ENCODE peak calls at places on chromosome X, in four cellular contexts. C is NB4, D is endothelial cell, K is OCI-LY7. W is an unnamed sample.

GRCh38 chrX:41781500-41781899 is 57.5 kb downstream of the GPR82 start:
- DNase-seq in K (peak), D (peak), C (peak), W (no peak)

GRCh38 chrX:148568763-148569162 is 68.3 kb downstream of the AFF2 start:
- DNase-seq in C (no peak), D (no peak), K (no peak), W (no peak)

GRCh38 chrX:106917830-106918500 is 2.2 kb upstream of the CLDN2 start:
- DNase-seq in D (no peak), C (no peak), K (no peak), W (no peak)

GRCh38 chrX:110732274-110732673 is 63.3 kb downstream of the CHRDL1 start:
- DNase-seq in D (no peak), C (no peak), K (no peak), W (no peak)

GRCh38 chrX:154378059-154378798 is 866 bp upstream of the EMD start:
- DNase-seq in C (no peak), D (peak), K (peak), W (no peak)

GRCh38 chrX:129842510-129843208 is 1.0 kb downstream of the ZDHHC9 start:
- DNase-seq in C (no peak), K (peak), D (peak), W (no peak)

GRCh38 chrX:20067709-20068315 is 48.9 kb downstream of the MAP7D2 start:
- DNase-seq in K (no peak), C (peak), D (no peak), W (no peak)

GRCh38 chrX:13533726-13534125 is 35.7 kb upstream of the EGFL6 start:
- DNase-seq in D (no peak), K (no peak), C (peak), W (no peak)

GRCh38 chrX:850471-850916 is 219.9 kb downstream of the SHOX start:
- DNase-seq in K (no peak), D (no peak), C (no peak), W (peak)

GRCh38 chrX:125436855-125437254 is 117.2 kb downstream of the TEX13C start:
- DNase-seq in C (peak), K (peak), D (no peak), W (no peak)

GRCh38 chrX:8864151-8864550 is 63.0 kb upstream of the FAM9A start:
- DNase-seq in C (no peak), D (peak), K (no peak), W (no peak)

GRCh38 chrX:110315541-110315940 is 2.3 kb downstream of the AMMECR1 start:
- DNase-seq in K (no peak), C (no peak), D (no peak), W (no peak)

GRCh38 chrX:140318306-140318705 is 186.6 kb downstream of the SOX3 start:
- DNase-seq in C (peak), K (no peak), D (no peak), W (no peak)

GRCh38 chrX:88560673-88561330 is 186.2 kb upstream of the CPXCR1 start:
- DNase-seq in C (no peak), K (no peak), D (no peak), W (no peak)

GRCh38 chrX:24859211-24859841 is 156.4 kb downstream of the ARX start:
- DNase-seq in C (no peak), K (no peak), D (no peak), W (no peak)

GRCh38 chrX:150649096-150649870 is 43.9 kb upstream of the MTMR1 start:
- DNase-seq in K (no peak), D (no peak), C (no peak), W (no peak)

GRCh38 chrX:109345866-109346265 is 136.0 kb downstream of the GUCY2F start:
- DNase-seq in C (no peak), K (no peak), D (no peak), W (no peak)

GRCh38 chrX:133046601-133047000 is 50.3 kb downstream of the USP26 start:
- DNase-seq in D (no peak), K (no peak), C (no peak), W (no peak)

GRCh38 chrX:133048751-133049150 is 48.2 kb downstream of the USP26 start:
- DNase-seq in C (no peak), K (no peak), D (no peak), W (no peak)

GRCh38 chrX:133042260-133042659 is 54.6 kb downstream of the USP26 start:
- DNase-seq in K (no peak), C (no peak), D (no peak), W (no peak)

GRCh38 chrX:133045986-133046385 is 50.9 kb downstream of the USP26 start:
- DNase-seq in K (no peak), C (peak), D (peak), W (no peak)
- TF ChIP-seq CTCF in K (peak), C (no peak), D (no peak), W (peak)

DNA sequence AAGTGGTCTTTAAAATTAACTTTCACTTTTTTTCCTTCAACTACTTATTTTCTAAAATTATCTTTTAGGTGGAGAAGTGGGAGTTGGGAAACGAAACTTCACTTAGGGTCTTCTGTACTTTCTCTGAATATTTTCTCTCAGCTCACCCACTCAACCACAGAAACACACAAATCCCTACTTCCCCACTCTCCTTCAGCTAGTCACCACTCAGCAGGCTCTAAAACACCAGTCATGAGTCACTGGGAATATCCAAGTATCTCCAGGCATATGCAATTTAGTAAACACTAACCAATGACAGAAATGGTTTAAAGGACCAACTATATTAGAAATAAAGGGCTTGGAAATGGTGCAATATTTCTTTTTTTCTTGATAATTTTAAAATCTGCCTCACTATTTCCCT is 153.0 kb upstream of the RPS6KA6 start:
- DNase-seq in D (no peak), C (no peak), K (no peak), W (no peak)
- TF ChIP-seq CTCF in D (no peak), C (no peak), K (no peak), W (no peak)

DNA sequence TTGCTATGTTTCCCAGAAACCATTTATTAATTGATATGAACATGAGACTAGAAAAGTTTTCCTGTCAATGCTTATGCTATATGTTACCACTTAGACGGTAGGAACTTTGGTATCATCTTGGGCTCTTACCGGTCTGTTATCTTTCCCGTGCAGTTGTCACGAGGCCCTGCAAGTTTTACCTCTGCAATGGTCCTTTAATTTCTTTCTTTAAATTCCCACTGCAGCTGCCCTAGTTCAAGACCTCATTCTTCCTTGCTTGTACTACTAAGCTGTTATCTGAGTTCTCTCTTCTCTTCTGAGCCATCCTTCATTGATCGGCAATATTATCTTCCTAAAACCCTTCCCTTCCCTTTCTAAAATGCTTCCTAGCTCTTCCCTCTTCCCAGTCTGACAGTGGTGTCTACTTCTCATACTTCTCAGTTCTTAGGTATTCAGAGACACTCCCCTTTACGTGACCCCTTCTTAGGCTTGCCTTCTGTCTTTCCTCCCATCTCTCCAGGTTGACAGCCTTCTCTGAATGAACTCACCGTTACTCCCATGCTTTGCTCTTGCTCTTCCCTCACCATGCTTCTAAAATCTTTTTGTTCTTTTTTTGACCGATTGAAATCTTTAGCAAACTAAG is 27.5 kb downstream of the MAGEA1 start:
- DNase-seq in K (no peak), C (no peak), D (no peak), W (no peak)
- TF ChIP-seq CTCF in K (no peak), C (no peak), D (no peak), W (no peak)

DNA sequence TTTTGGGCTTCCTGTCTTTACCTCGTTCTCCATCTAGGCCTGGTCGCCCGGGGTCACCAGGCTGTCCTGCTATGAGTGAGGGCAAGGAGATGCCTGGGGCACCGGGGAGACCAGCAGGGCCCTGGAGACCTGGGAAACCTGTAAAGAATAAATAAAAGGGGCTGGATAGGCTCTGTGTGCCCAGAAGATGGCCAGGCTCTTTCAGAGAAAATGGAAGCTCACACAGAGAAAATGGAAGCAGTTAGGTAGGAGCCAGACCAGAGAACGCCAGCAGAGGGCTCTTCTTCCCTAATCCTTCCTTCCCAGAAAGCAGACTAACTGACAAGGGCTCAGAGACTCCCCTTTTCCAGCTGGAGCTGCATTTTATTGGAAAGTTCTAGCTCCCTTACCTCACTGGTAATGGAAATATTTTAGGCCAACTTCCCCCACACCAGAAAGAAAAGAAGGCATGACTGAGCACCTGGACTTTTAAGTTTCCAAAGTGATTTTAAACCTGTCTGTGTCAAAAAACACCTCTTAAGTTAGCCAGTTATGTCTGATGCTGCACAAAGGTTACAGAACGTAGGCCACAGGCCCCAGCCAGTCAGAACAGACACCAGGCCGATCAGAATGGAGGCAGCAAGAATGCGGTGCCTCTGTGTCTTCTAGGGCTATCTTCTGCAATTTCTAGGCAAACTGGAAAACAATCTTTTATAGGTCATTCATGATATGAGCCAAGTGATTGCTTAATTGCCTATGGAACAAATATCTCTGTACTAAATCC is 74.0 kb downstream of the ATG4A start:
- DNase-seq in C (peak), K (no peak), D (peak), W (no peak)
- TF ChIP-seq CTCF in C (peak), K (peak), D (no peak), W (peak)

GRCh38 chrX:56281789-56282188 is 49.6 kb downstream of the KLF8 start:
- DNase-seq in D (peak), K (peak), C (peak), W (no peak)
- TF ChIP-seq CTCF in D (no peak), K (peak), C (no peak), W (peak)

DNA sequence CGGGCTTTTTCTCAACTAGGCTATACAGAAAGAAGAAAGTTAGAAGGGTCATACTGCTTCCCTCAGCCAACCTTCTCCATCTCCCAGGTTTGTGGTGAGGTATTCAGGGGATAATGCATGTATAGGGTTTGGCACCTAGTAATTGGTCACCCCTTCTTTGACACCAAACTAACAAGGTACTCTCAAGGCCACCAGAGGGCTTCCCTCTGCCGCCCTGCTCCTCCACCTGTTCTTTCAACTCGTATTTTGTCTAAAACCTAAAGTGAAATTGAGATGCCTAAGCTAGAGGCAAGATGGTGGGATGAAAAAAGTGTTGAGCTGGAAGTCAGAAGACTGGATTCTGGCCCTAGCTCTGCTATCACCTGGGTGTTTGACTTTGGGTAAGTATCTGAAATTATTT is 22.0 kb downstream of the CT47C1 start:
- DNase-seq in D (no peak), C (no peak), K (no peak), W (no peak)
- TF ChIP-seq CTCF in D (no peak), C (no peak), K (no peak), W (no peak)

DNA sequence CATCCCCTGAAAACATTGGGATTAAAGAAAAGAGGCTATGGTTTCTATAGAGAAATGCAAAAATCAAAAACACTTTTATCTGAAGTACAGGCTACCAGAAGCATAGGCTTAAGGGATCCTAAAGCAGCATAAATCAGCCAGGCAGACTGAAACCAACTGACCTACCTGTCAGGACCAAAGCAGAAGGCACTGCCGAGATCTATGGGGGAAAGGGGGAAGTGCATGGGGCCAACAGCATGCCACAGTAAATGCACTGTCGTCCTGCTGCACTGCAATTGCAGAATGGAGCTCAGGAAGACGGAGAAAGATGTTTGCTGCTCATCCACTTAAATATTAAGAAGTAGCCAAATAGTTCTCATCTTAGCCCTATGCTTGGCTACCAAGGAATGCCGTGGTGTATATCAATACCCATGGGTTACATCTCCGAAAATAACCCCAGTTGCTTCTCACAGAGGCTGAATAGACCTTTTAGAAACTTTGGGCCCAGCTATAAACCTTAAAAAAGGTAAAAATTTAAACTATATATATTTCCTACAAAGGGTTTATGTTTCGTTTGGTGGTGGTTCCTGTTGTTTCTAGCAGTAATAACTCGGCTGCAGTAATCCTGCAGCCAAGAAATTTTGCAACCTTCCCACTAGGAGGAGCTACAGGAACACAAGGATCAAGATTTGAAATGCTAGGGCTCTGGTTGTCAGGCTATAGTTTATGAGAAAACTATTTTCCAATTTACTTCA is 312.2 kb upstream of the DIAPH2 start:
- DNase-seq in K (peak), C (peak), D (peak), W (no peak)
- TF ChIP-seq CTCF in K (peak), C (peak), D (peak), W (peak)

W was measured in osteocyte.